ENCODE peak calls at places on chromosomes 7 and 10, in ten cellular contexts. M is foreskin fibroblast, C is NCI-H1105, X is GM18507, V is dorsolateral prefrontal cortex, R is stomach, E is transverse colon, T is hypothalamus, S is cardiac fibroblast, K is progenitor cell of endocrine pancreas. N is an unnamed sample.

GRCh38 chr10:104122273-104123107 is 519 bp downstream of the SFR1 start:
- DNase-seq in M (no peak), V (peak; percentile 20), T (peak; percentile 35), X (no peak), K (no peak), S (peak; percentile 19), R (no peak), E (no peak), C (no peak), N (no peak)

GRCh38 chr10:63822496-63822895 is 301.3 kb downstream of the REEP3 start:
- DNase-seq in E (no peak), S (no peak), M (no peak), T (no peak), X (no peak), R (no peak), C (no peak), V (no peak), K (no peak), N (no peak)

GRCh38 chr10:30096564-30096963 is 37.2 kb upstream of the JCAD start:
- DNase-seq in R (no peak), T (no peak), X (no peak), M (no peak), E (no peak), V (no peak), S (no peak), C (no peak), K (no peak), N (no peak)

GRCh38 chr10:6689036-6689435 is 109.0 kb upstream of the PRKCQ start:
- DNase-seq in M (no peak), T (no peak), X (no peak), S (no peak), V (no peak), R (no peak), E (no peak), C (no peak), K (no peak), N (no peak)

GRCh38 chr10:76547352-76547972 is 1090.1 kb downstream of the KCNMA1 start:
- DNase-seq in K (peak; percentile 72), X (peak; percentile 8), S (peak; percentile 84), T (peak; percentile 79), V (peak; percentile 83), E (peak; percentile 82), M (peak; percentile 86), C (peak; percentile 70), R (peak; percentile 88), N (no peak)

GRCh38 chr7:262251-262572 is 27.8 kb upstream of the FOXL3 start:
- DNase-seq in V (no peak), M (no peak), E (no peak), X (no peak), C (no peak), R (no peak), T (no peak), K (no peak), S (no peak), N (no peak)

GRCh38 chr7:154748387-154748786 is 254.5 kb downstream of the PAXIP1 start:
- DNase-seq in K (no peak), T (no peak), R (no peak), M (no peak), C (no peak), E (no peak), V (no peak), X (no peak), S (no peak), N (no peak)

GRCh38 chr7:139294241-139294640 is 46.9 kb upstream of the FMC1 start:
- DNase-seq in C (no peak), V (no peak), R (no peak), S (no peak), K (no peak), M (no peak), X (no peak), T (no peak), E (no peak), N (no peak)

GRCh38 chr10:75899816-75900357 is 468.5 kb downstream of the LRMDA start:
- DNase-seq in S (no peak), R (no peak), V (no peak), C (no peak), K (no peak), X (no peak), T (no peak), M (no peak), E (no peak), N (no peak)

GRCh38 chr10:19918800-19919199 is 102.6 kb downstream of the PLXDC2 start:
- DNase-seq in X (no peak), R (no peak), T (no peak), E (no peak), C (no peak), S (peak; percentile 55), V (no peak), K (no peak), M (no peak), N (no peak)

N was measured in effector memory CD4-positive, alpha-beta T cell.